ENCODE peak calls at places on chromosomes 6 and 20, in four cellular contexts. S, M, X and V are unnamed samples. For H3K4me1, the result is how much of the 10 kb centered on the place peaks cover.

GRCh38 chr20:13492001-13492480 is 146.7 kb downstream of the TASP1 start:
- DNase-seq in S (peak), M (peak), X (peak), V (peak)

GRCh38 chr20:38304845-38305447 is 990 bp downstream of the BPI start:
- DNase-seq in S (peak), M (peak), X (peak), V (no peak)

GRCh38 chr20:38173237-38174156 is 8.4 kb upstream of the TGM2 start:
- DNase-seq in S (peak), X (no peak), M (peak), V (peak)

GRCh38 chr6:13407709-13408695 is 79.4 kb downstream of the GFOD1 start:
- DNase-seq in X (no peak), S (no peak), M (no peak), V (no peak)

GRCh38 chr6:149922642-149923326 is at the start of gene RAET1G:
- DNase-seq in M (peak), X (peak), S (peak), V (peak)

GRCh38 chr20:54416770-54417169 is 58.6 kb upstream of the DOK5 start:
- DNase-seq in X (no peak), M (no peak), S (no peak), V (no peak)

GRCh38 chr20:36919715-36920333 is 31.7 kb downstream of the SAMHD1 start:
- DNase-seq in S (peak), X (no peak), M (peak), V (no peak)

GRCh38 chr6:25652007-25652515 is at the start of gene SCGN:
- DNase-seq in S (peak), X (peak), M (peak), V (peak)

GRCh38 chr6:124119591-124119990 is 315.9 kb downstream of the NKAIN2 start:
- DNase-seq in X (no peak), S (peak), M (no peak), V (no peak)

GRCh38 chr6:34234667-34235604 is 1.7 kb upstream of the HMGA1 start:
- DNase-seq in M (peak), S (peak), X (peak), V (no peak)

GRCh38 chr20:51469578-51470520 is 72.7 kb downstream of the NFATC2 start:
- DNase-seq in S (no peak), X (no peak), M (no peak), V (no peak)

GRCh38 chr6:157271441-157271840 is 51.9 kb downstream of the TMEM242 start:
- DNase-seq in X (no peak), S (no peak), M (no peak), V (no peak)

GRCh38 chr6:5606546-5606945 is 345.2 kb downstream of the FARS2 start:
- DNase-seq in M (no peak), X (no peak), S (no peak), V (no peak)

GRCh38 chr6:11224252-11224965 is 8.1 kb downstream of the NEDD9 start:
- DNase-seq in M (no peak), X (no peak), S (no peak), V (no peak)

GRCh38 chr6:149863596-149863845 is 638 bp downstream of the LRP11 start:
- DNase-seq in M (no peak), X (no peak), S (no peak), V (no peak)

GRCh38 chr6:160088774-160089533 is 32.7 kb upstream of the SLC22A1 start:
- DNase-seq in M (no peak), X (no peak), S (no peak), V (no peak)

GRCh38 chr20:44701889-44702288 is 13.3 kb upstream of the CCN5 start:
- DNase-seq in X (no peak), S (peak), M (peak), V (no peak)

GRCh38 chr6:29739136-29739881 is 16.1 kb downstream of the HLA-F start:
- DNase-seq in S (no peak), M (no peak), X (no peak), V (no peak)

GRCh38 chr20:15068486-15068885 is 731.1 kb upstream of the FLRT3 start:
- DNase-seq in M (no peak), X (no peak), S (no peak), V (no peak)

GRCh38 chr20:43565758-43566104 is 6.9 kb downstream of the SGK2 start:
- DNase-seq in S (no peak), X (no peak), M (no peak), V (no peak)

GRCh38 chr6:101722991-101723579 is 329.6 kb downstream of the GRIK2 start:
- DNase-seq in X (no peak), S (no peak), M (no peak), V (no peak)

GRCh38 chr6:51675020-51675419 is 412.4 kb downstream of the PKHD1 start:
- DNase-seq in M (no peak), X (no peak), S (no peak), V (no peak)
- TF ChIP-seq CTCF in M (no peak), X (no peak), S (no peak), V (no peak)

GRCh38 chr20:53376021-53376420 is 217.6 kb downstream of the ZNF217 start:
- DNase-seq in M (no peak), X (no peak), S (no peak), V (no peak)

GRCh38 chr20:53371216-53371615 is 222.4 kb downstream of the ZNF217 start:
- DNase-seq in S (no peak), M (no peak), X (no peak), V (no peak)

GRCh38 chr20:53369871-53370270 is 223.8 kb downstream of the ZNF217 start:
- DNase-seq in S (no peak), X (no peak), M (no peak), V (no peak)

GRCh38 chr20:53365676-53366075 is 228.0 kb downstream of the ZNF217 start:
- DNase-seq in X (no peak), M (no peak), S (no peak), V (no peak)

DNA sequence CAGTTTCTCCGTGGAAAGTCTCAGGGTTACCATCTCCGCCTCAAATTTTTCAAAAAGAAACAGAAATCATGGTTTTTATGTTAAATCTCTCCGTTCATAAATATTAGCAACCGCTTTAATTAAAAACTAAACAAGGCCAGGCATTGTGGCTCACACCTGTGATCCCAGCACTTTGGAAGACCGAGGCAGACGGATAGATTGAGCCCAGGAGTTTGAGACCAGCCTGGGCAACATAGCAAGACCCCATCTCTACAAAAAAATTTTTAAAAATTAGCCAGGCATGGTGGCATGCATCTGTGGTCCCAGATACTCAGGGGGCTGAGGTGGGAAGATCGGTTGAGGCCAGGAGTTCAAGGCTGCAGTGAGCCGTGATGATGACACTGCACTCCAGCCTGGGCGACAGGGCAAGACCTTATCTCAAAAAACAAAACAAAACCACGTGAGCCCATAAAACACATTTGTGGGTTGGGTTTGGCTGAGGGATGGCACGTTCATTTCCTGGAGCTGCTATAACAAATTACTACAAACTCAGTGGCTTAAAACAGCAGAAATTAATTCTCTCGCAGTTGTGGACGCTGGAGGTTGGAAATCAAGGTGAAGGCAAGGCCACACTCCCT is 223.2 kb downstream of the ZNF217 start:
- DNase-seq in X (no peak), S (no peak), M (no peak), V (no peak)
- H3K4me1 ChIP-seq in X (under half), S (under half), M (under half), V (under half)

DNA sequence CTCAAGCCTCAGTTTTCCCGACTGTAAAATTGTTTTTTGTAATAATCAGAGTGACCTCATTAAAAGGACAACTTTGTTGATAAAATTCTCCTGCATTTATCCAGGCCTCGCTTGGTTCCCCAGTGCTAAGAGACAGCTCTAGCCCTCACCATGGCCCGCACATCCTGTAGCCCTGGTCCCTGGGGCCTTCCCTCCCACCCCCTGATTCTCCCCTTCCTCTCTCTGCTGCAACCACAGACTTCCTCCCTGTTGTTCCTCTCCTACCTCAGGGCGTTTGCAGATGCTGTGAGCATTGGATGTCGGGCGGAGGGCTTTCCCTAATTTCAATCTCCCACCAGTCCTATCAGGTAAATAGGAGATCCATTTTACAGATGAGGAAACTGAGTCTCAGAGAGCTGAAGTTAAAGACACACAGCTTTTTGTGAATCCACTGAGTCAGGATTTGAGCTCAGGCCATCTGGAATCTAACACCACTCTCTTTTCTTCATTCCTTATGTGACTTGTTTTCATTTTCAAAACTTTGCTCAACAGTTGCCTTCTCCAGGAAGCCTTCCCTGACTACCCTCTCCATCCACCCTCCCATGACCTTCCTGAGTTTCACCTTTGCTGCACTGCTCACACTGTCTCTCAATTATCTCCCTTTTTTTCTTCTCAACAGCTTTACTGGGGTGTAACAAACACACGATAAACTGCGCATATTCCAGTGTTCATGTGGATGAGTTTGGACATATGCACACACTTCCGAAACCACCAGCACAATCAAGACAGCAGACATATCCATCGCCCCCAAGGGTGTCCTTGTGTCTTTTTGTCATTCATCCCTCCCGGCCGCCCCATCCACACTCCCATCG is 107.1 kb downstream of the CEBPB start:
- DNase-seq in X (no peak), M (no peak), S (no peak), V (no peak)
- H3K27ac ChIP-seq in X (no peak), M (no peak), S (no peak), V (peak)

DNA sequence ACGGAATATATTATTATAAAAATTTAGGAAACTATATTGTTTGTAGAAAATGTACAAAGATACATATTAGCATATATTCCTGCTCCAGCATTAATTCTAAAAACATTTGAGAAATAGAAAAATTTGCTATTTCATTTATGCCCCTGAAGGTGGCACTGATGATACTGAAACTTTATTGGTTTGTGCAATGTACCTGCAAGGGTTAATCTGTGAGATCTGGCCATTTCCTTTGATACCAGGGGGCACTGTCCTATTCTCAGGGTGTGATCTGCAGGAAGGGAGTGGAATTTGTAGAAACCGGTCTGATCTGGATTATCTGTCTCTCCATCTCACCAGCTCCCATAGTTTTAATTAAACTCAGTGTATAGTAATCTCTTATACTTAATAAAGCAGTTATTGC is 625.1 kb upstream of the IMPG1 start:
- DNase-seq in S (peak), X (no peak), M (peak), V (no peak)
- TF ChIP-seq CTCF in S (peak), X (peak), M (peak), V (no peak)

GRCh38 chr20:1875169-1875554 is 20.0 kb upstream of the SIRPA start:
- DNase-seq in S (no peak), M (no peak), X (no peak), V (no peak)

GRCh38 chr20:1875762-1876161 is 19.4 kb upstream of the SIRPA start:
- DNase-seq in M (no peak), S (no peak), X (no peak), V (no peak)

GRCh38 chr20:1872456-1873183 is 22.6 kb upstream of the SIRPA start:
- DNase-seq in S (no peak), X (no peak), M (no peak), V (no peak)

GRCh38 chr20:1876217-1876921 is 18.8 kb upstream of the SIRPA start:
- DNase-seq in S (no peak), X (no peak), M (no peak), V (no peak)

GRCh38 chr20:1874534-1875168 is 20.6 kb upstream of the SIRPA start:
- DNase-seq in X (no peak), S (no peak), M (no peak), V (no peak)
- H3K4me1 ChIP-seq in X (under half), S (under half), M (under half), V (under half)

GRCh38 chr6:79543411-79543810 is 6.2 kb upstream of the LCA5 start:
- DNase-seq in S (no peak), M (no peak), X (no peak), V (no peak)

GRCh38 chr6:79543886-79544285 is 6.7 kb upstream of the LCA5 start:
- DNase-seq in M (no peak), S (no peak), X (no peak), V (no peak)

GRCh38 chr6:79546186-79546585 is 9.0 kb upstream of the LCA5 start:
- DNase-seq in M (no peak), S (no peak), X (no peak), V (no peak)

GRCh38 chr6:79544299-79544927 is 7.2 kb upstream of the LCA5 start:
- DNase-seq in S (no peak), X (no peak), M (peak), V (no peak)

GRCh38 chr6:79544939-79545450 is 7.8 kb upstream of the LCA5 start:
- DNase-seq in X (peak), M (peak), S (peak), V (peak)
- H3K27ac ChIP-seq in X (no peak), M (no peak), S (no peak), V (peak)

GRCh38 chr6:158870418-158870957 is 51.3 kb upstream of the EZR start:
- DNase-seq in M (no peak), X (no peak), S (no peak), V (no peak)

GRCh38 chr6:158867381-158868121 is 48.4 kb upstream of the EZR start:
- DNase-seq in M (no peak), S (no peak), X (no peak), V (no peak)

GRCh38 chr6:158869010-158869603 is 49.9 kb upstream of the EZR start:
- DNase-seq in S (peak), M (peak), X (peak), V (no peak)

GRCh38 chr6:158868122-158868480 is 48.9 kb upstream of the EZR start:
- DNase-seq in M (no peak), X (no peak), S (no peak), V (no peak)

GRCh38 chr6:158869604-158870417 is 50.6 kb upstream of the EZR start:
- DNase-seq in M (peak), S (peak), X (peak), V (peak)
- TF ChIP-seq CTCF in M (no peak), S (no peak), X (peak), V (no peak)

DNA sequence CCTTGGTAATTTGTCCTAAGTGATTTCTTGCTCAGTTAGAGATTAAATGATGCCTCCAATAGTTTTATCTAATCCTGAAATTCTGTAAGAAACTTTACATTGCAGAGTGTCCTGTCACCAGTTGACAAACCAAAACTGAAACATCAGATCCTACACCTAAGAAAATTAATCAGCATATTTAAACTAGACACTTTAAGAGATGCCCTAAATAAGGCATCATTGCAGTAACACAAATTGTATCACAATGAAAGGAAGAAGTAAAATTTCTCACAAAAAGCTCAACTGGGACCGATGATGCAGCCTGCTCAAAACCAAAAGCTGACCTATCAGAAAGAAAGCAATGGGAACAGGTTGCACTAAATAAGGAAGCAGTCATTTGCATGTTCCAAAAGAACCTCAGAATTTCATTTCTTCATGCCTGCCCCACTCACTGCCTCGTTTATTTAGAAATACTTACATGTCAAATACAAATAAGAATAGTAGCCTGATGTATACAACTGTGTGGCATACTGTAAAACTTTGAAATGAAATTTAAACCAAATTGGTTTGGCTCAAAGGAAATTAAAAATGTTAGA is 12.1 kb downstream of the HIVEP2 start:
- DNase-seq in M (no peak), X (no peak), S (no peak), V (no peak)
- H3K4me1 ChIP-seq in M (under half), X (under half), S (under half), V (under half)

GRCh38 chr20:25061103-25061799 is 3.3 kb upstream of the ACSS1 start:
- DNase-seq in S (no peak), M (no peak), X (no peak), V (no peak)
- H3K27ac ChIP-seq in S (no peak), M (no peak), X (no peak), V (no peak)

DNA sequence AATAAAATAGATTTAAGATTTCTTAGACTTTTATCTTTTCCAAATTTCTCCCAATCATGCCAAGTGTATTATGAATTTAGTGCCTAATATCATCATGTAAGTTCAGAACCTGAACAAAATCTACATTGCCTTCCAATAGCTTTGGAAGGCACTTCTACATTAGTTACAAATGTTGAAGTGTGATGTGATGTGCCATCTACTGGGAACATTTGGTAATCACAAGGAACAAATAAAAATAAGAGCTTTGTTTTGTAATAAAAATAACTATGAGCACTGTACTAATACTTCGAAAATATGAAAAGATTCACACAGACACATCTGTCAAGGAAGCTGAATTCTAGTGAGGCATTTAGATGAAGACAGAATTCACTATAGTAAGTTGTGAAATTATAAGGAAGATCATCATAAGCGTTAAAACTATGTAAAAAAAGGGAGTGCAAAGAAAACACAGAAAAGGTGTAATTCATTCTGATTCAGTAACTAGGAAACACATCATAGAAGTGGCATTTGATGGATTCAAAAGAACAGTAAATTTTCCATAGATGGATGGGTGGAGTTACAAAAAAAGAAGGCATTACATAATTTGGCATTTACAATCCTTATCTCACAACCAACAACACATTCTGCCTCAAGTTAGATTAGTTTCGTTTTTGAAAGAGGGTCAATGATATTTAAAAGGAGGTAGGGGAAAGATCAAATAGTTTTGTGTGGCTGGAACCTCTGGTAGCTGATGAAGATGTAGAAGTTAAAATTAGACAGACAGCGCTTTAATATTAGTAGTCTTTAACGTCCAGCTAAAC is 161.0 kb downstream of the ASCC3 start:
- DNase-seq in X (no peak), M (peak), S (no peak), V (no peak)
- TF ChIP-seq CTCF in X (peak), M (peak), S (peak), V (peak)